ENCODE peak calls at places on chromosomes 7 and 10, in ten cellular contexts. I is heart right ventricle, Y is psoas muscle, Q is pancreas, F is GM06990, P is suprapubic skin, H is nephron progenitor cell, V is dorsolateral prefrontal cortex, R is glutamatergic neuron, O is neural progenitor cell. M is an unnamed sample.

GRCh38 chr10:79407811-79408795 is 37.3 kb downstream of the ZCCHC24 start:
- DNase-seq in I (no peak), Y (peak), Q (no peak), F (no peak), P (peak), H (no peak), V (no peak), R (peak), O (no peak), M (no peak)

GRCh38 chr7:75531359-75531821 is 39.3 kb downstream of the SPDYE5 start:
- DNase-seq in I (no peak), Y (peak), Q (no peak), F (no peak), P (no peak), H (no peak), V (no peak), R (no peak), O (peak), M (peak)

GRCh38 chr7:1251796-1252542 is 19.3 kb downstream of the UNCX start:
- DNase-seq in I (no peak), Y (peak), Q (no peak), F (no peak), P (no peak), H (no peak), V (no peak), R (peak), O (peak), M (no peak)

GRCh38 chr7:107002131-107002803 is 42.2 kb upstream of the PRKAR2B start:
- DNase-seq in I (no peak), Y (no peak), Q (no peak), F (no peak), P (no peak), H (no peak), V (no peak), R (no peak), O (no peak), M (no peak)

GRCh38 chr10:74799840-74800239 is 26.6 kb upstream of the KAT6B start:
- DNase-seq in I (no peak), Y (no peak), Q (no peak), F (no peak), P (no peak), H (no peak), V (no peak), R (no peak), O (no peak), M (no peak)

GRCh38 chr7:117793496-117793895 is 79.7 kb downstream of the CTTNBP2 start:
- DNase-seq in I (no peak), Y (no peak), Q (no peak), F (no peak), P (no peak), H (no peak), V (no peak), R (no peak), O (no peak), M (no peak)

GRCh38 chr10:132866601-132867381 is 75.6 kb downstream of the CFAP46 start:
- DNase-seq in I (no peak), Y (peak), Q (peak), F (no peak), P (peak), H (no peak), V (no peak), R (no peak), O (no peak), M (peak)

GRCh38 chr10:98353105-98353504 is 61.9 kb downstream of the PYROXD2 start:
- DNase-seq in I (no peak), Y (no peak), Q (no peak), F (no peak), P (no peak), H (no peak), V (no peak), R (no peak), O (no peak), M (no peak)

GRCh38 chr7:96045919-96046318 is 273.6 kb downstream of the DYNC1I1 start:
- DNase-seq in I (no peak), Y (no peak), Q (no peak), F (no peak), P (no peak), H (no peak), V (no peak), R (no peak), O (no peak), M (no peak)

GRCh38 chr7:17408904-17409290 is 110.4 kb downstream of the AHR start:
- DNase-seq in I (no peak), Y (no peak), Q (no peak), F (no peak), P (no peak), H (no peak), V (no peak), R (no peak), O (no peak), M (no peak)

GRCh38 chr10:70378122-70378521 is 4.3 kb downstream of the LRRC20 start:
- DNase-seq in I (no peak), Y (peak), Q (no peak), F (no peak), P (no peak), H (no peak), V (no peak), R (no peak), O (no peak), M (no peak)

GRCh38 chr10:52353960-52354394 is 39.9 kb downstream of the DKK1 start:
- DNase-seq in I (no peak), Y (no peak), Q (no peak), F (no peak), P (no peak), H (no peak), V (no peak), R (no peak), O (no peak), M (no peak)

GRCh38 chr10:6200588-6201510 is 1.9 kb upstream of the PFKFB3 start:
- DNase-seq in I (peak), Y (peak), Q (peak), F (peak), P (no peak), H (peak), V (peak), R (peak), O (peak), M (no peak)

GRCh38 chr10:133160813-133161471 is 923 bp downstream of the KNDC1 start:
- DNase-seq in I (no peak), Y (no peak), Q (no peak), F (no peak), P (peak), H (no peak), V (no peak), R (peak), O (peak), M (no peak)

GRCh38 chr10:110077436-110078120 is 69.8 kb downstream of the ADD3 start:
- DNase-seq in I (no peak), Y (no peak), Q (no peak), F (no peak), P (no peak), H (no peak), V (no peak), R (no peak), O (no peak), M (no peak)

GRCh38 chr7:109821156-109821555 is 1251.5 kb downstream of the DNAJB9 start:
- DNase-seq in I (no peak), Y (no peak), Q (no peak), F (no peak), P (no peak), H (no peak), V (no peak), R (no peak), O (no peak), M (no peak)

DNA sequence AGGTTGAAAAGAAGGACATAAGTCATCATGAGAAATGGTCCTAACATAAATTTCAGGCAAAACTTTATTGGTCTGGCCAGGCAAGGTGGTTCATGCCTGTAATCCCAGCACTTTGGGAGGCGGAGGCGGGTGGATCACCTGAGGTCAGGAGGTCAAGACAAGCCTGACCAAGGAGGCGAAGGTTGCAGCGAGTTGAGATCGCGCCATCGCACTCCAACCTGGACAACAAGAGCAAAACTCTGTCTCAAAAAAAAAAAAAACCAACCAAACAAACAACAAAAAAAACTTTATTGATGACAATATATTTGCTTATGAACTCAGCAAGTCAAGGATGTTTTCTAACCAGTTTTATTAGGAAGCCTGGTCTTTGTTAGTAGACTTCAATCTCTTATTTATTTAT is 54.6 kb upstream of the ARHGAP21 start:
- DNase-seq in I (no peak), Y (no peak), Q (no peak), F (no peak), P (no peak), H (no peak), V (no peak), R (no peak), O (no peak), M (no peak)
- TF ChIP-seq CTCF in I (no peak), Y (no peak), Q (no peak), F (no peak), P (no peak), H (no peak), V (no peak), R (no peak), O (no peak), M (no peak)

GRCh38 chr10:96586419-96587254 is at the start of gene TM9SF3:
- DNase-seq in I (peak), Y (peak), Q (peak), F (peak), P (peak), H (peak), V (peak), R (peak), O (peak), M (peak)
- TF ChIP-seq CTCF in I (peak), Y (no peak), Q (no peak), F (no peak), P (no peak), H (no peak), V (peak), R (no peak), O (no peak), M (peak)

GRCh38 chr7:68058014-68058413 is 1061.4 kb downstream of the TYW1 start:
- DNase-seq in I (no peak), Y (no peak), Q (no peak), F (no peak), P (no peak), H (no peak), V (no peak), R (no peak), O (no peak), M (no peak)

DNA sequence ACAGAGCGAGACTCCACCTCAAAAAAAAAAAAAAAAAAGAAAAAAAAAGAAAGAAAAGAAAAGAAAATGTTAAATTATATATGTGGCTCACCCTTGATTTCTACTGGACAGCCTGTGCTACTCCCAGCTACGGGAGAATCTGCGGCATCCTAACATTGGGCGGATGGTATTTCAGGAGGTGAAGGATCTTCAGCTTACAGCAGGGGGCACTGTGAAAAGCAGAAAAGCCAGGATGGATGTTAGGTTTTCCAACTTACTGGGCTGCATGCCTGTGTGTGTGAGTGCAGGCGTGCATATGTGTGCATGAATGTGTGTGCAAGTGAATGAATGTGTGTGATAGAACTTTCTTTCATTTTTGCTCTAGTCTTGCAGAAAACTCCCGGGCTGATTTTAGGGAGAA is 1066.5 kb downstream of the TYW1 start:
- DNase-seq in I (no peak), Y (no peak), Q (no peak), F (no peak), P (no peak), H (peak), V (no peak), R (peak), O (peak), M (no peak)
- TF ChIP-seq CTCF in I (peak), Y (no peak), Q (no peak), F (no peak), P (no peak), H (peak), V (peak), R (peak), O (peak), M (peak)

GRCh38 chr10:1608408-1609037 is 128.8 kb downstream of the ADARB2 start:
- DNase-seq in I (no peak), Y (no peak), Q (no peak), F (no peak), P (no peak), H (peak), V (no peak), R (no peak), O (peak), M (peak)

GRCh38 chr10:1605121-1605520 is 132.2 kb downstream of the ADARB2 start:
- DNase-seq in I (no peak), Y (no peak), Q (no peak), F (no peak), P (no peak), H (no peak), V (no peak), R (no peak), O (no peak), M (peak)

GRCh38 chr10:1604246-1604645 is 133.1 kb downstream of the ADARB2 start:
- DNase-seq in I (no peak), Y (no peak), Q (no peak), F (no peak), P (no peak), H (no peak), V (no peak), R (no peak), O (no peak), M (peak)

GRCh38 chr10:1607466-1607865 is 129.9 kb downstream of the ADARB2 start:
- DNase-seq in I (no peak), Y (no peak), Q (no peak), F (no peak), P (no peak), H (no peak), V (no peak), R (no peak), O (no peak), M (no peak)

GRCh38 chr10:1605999-1606940 is 131.1 kb downstream of the ADARB2 start:
- DNase-seq in I (no peak), Y (no peak), Q (no peak), F (no peak), P (no peak), H (no peak), V (no peak), R (no peak), O (no peak), M (peak)
- TF ChIP-seq CTCF in I (no peak), Y (no peak), Q (no peak), F (no peak), P (no peak), H (no peak), V (no peak), R (no peak), O (no peak), M (no peak)

GRCh38 chr10:2978574-2979266 is 88.6 kb upstream of the PFKP start:
- DNase-seq in I (no peak), Y (no peak), Q (no peak), F (no peak), P (no peak), H (no peak), V (no peak), R (no peak), O (no peak), M (no peak)

GRCh38 chr10:2980116-2980515 is 87.2 kb upstream of the PFKP start:
- DNase-seq in I (no peak), Y (no peak), Q (no peak), F (no peak), P (no peak), H (no peak), V (no peak), R (no peak), O (no peak), M (no peak)

GRCh38 chr10:2980791-2981360 is 86.5 kb upstream of the PFKP start:
- DNase-seq in I (no peak), Y (no peak), Q (no peak), F (no peak), P (no peak), H (no peak), V (no peak), R (no peak), O (no peak), M (no peak)

GRCh38 chr10:2979267-2979660 is 88.1 kb upstream of the PFKP start:
- DNase-seq in I (no peak), Y (no peak), Q (no peak), F (no peak), P (no peak), H (no peak), V (no peak), R (no peak), O (no peak), M (no peak)

DNA sequence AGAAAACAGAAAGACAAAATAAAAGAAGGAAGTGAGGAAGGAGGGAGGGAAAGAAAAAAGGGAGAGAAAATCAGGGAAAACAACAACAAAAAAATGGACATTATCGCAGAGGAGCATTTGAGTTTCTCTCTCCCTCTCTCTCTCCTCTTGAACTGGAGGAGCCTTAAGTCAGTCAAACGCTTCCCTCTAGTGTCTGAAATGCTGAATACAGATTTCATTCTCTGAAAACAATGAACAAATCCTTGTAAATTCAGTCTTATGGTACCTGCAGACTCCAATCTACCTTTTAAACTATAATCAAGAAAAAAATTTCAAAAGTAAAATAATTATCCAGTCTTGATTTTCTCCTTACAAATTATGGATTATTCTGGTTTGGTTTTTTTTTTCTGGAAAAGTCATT is 89.2 kb upstream of the PFKP start:
- DNase-seq in I (no peak), Y (no peak), Q (no peak), F (no peak), P (no peak), H (no peak), V (peak), R (no peak), O (peak), M (no peak)
- TF ChIP-seq CTCF in I (peak), Y (peak), Q (peak), F (peak), P (no peak), H (peak), V (peak), R (peak), O (peak), M (peak)

DNA sequence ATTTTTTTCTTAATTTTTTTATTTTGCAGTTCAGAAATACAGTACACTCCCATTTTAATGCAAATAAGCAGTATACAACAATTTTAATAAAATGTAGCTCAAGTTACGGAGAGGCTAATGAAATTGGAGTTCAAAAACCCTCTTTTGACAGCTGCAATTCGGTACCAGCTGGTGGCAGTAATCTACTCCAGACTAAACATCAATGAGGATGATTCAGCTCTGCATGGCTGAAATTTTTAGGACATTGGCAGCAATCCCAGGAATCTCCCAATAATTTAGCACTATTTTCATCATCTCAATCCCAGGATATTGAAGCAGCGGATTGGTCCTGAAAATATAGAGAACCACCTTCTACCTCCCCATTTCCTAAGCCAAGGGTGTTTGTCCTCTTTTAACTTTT is 278.8 kb downstream of the CACNA2D1 start:
- DNase-seq in I (peak), Y (no peak), Q (no peak), F (no peak), P (no peak), H (no peak), V (no peak), R (peak), O (peak), M (no peak)
- TF ChIP-seq CTCF in I (peak), Y (peak), Q (no peak), F (peak), P (no peak), H (no peak), V (peak), R (no peak), O (peak), M (no peak)

GRCh38 chr10:47370015-47370767 is 13.9 kb downstream of the ZNF488 start:
- DNase-seq in I (no peak), Y (peak), Q (peak), F (no peak), P (peak), H (no peak), V (peak), R (no peak), O (no peak), M (peak)

GRCh38 chr10:47372726-47373125 is 11.4 kb downstream of the ZNF488 start:
- DNase-seq in I (no peak), Y (peak), Q (peak), F (no peak), P (peak), H (no peak), V (no peak), R (no peak), O (no peak), M (peak)

GRCh38 chr10:47370878-47371277 is 13.2 kb downstream of the ZNF488 start:
- DNase-seq in I (no peak), Y (peak), Q (peak), F (no peak), P (peak), H (no peak), V (no peak), R (no peak), O (no peak), M (peak)

GRCh38 chr10:47369251-47369894 is 14.7 kb downstream of the ZNF488 start:
- DNase-seq in I (no peak), Y (peak), Q (peak), F (no peak), P (peak), H (no peak), V (no peak), R (no peak), O (no peak), M (peak)

GRCh38 chr10:47371629-47372485 is 12.2 kb downstream of the ZNF488 start:
- DNase-seq in I (no peak), Y (peak), Q (peak), F (no peak), P (peak), H (no peak), V (no peak), R (no peak), O (no peak), M (peak)
- TF ChIP-seq CTCF in I (no peak), Y (no peak), Q (no peak), F (no peak), P (no peak), H (no peak), V (no peak), R (no peak), O (no peak), M (no peak)